ENCODE peak calls at places on chromosomes 7 and 10, in six cellular contexts. G, J, N, C, B and A are unnamed samples.

GRCh38 chr7:105811189-105811847 is 65.1 kb downstream of the ATXN7L1 start:
- DNase-seq in G (no peak), N (no peak), J (no peak), C (no peak), B (no peak), A (no peak)

GRCh38 chr7:146826338-146826737 is 709.7 kb downstream of the CNTNAP2 start:
- DNase-seq in B (no peak), G (no peak), N (no peak), J (no peak), C (no peak), A (no peak)

GRCh38 chr7:2288503-2288902 is 25.7 kb downstream of the SNX8 start:
- DNase-seq in N (no peak), J (no peak), C (no peak), B (peak), G (no peak), A (peak)

GRCh38 chr10:74433993-74434392 is 283.0 kb downstream of the ADK start:
- DNase-seq in C (no peak), G (no peak), N (peak), J (no peak), B (no peak), A (no peak)

GRCh38 chr10:45514283-45515270 is 140.6 kb downstream of the ALOX5 start:
- DNase-seq in G (no peak), C (no peak), N (peak), J (no peak), B (peak), A (no peak)

GRCh38 chr10:88062385-88062784 is 199.0 kb downstream of the PTEN start:
- DNase-seq in B (no peak), C (no peak), N (no peak), G (no peak), J (no peak), A (no peak)

GRCh38 chr10:42979730-42980467 is 97.0 kb upstream of the RET start:
- DNase-seq in B (peak), N (no peak), G (no peak), C (no peak), J (no peak), A (no peak)

GRCh38 chr7:21383833-21384220 is 44.1 kb upstream of the SP4 start:
- DNase-seq in C (no peak), N (no peak), J (no peak), B (no peak), G (no peak), A (no peak)

GRCh38 chr10:1172256-1172975 is 116.2 kb downstream of the WDR37 start:
- DNase-seq in N (no peak), C (no peak), B (peak), G (no peak), J (no peak), A (peak)

GRCh38 chr7:103888603-103889153 is 100.8 kb downstream of the RELN start:
- DNase-seq in C (no peak), N (no peak), G (no peak), J (no peak), B (no peak), A (no peak)

GRCh38 chr7:50696810-50697582 is 85.7 kb downstream of the GRB10 start:
- DNase-seq in J (peak), G (no peak), N (peak), B (no peak), C (no peak), A (no peak)

GRCh38 chr7:158125091-158125490 is 462.5 kb downstream of the PTPRN2 start:
- DNase-seq in C (no peak), B (no peak), G (no peak), N (no peak), J (no peak), A (no peak)

GRCh38 chr7:150381096-150381495 is 2.0 kb downstream of the ZNF775 start:
- DNase-seq in J (no peak), C (no peak), G (no peak), N (no peak), B (no peak), A (no peak)

GRCh38 chr7:155578016-155578415 is 31.7 kb upstream of the CNPY1 start:
- DNase-seq in J (no peak), B (no peak), C (no peak), N (no peak), G (no peak), A (no peak)

GRCh38 chr10:61140765-61141392 is 196.9 kb upstream of the RHOBTB1 start:
- DNase-seq in C (no peak), G (no peak), J (peak), N (peak), B (no peak), A (no peak)

GRCh38 chr10:47299989-47300931 is at the start of gene GDF10:
- DNase-seq in B (no peak), J (no peak), C (no peak), G (no peak), N (no peak), A (no peak)

GRCh38 chr7:152615052-152615741 is 60.7 kb downstream of the XRCC2 start:
- DNase-seq in G (no peak), C (no peak), J (no peak), B (no peak), N (no peak), A (no peak)

GRCh38 chr7:158439035-158439434 is 148.6 kb downstream of the PTPRN2 start:
- DNase-seq in J (no peak), B (no peak), N (no peak), C (no peak), G (no peak), A (no peak)

GRCh38 chr10:130647341-130647740 is 511.1 kb downstream of the GLRX3 start:
- DNase-seq in J (no peak), C (no peak), B (no peak), N (no peak), G (no peak), A (no peak)

GRCh38 chr10:99981581-99982199 is 28.1 kb downstream of the DNMBP start:
- DNase-seq in B (no peak), G (no peak), C (no peak), J (no peak), N (no peak), A (no peak)

GRCh38 chr10:29386347-29386999 is 97.6 kb downstream of the LYZL1 start:
- DNase-seq in N (peak), J (no peak), B (no peak), C (no peak), G (peak), A (no peak)

GRCh38 chr10:110501142-110501937 is 3.6 kb downstream of the DUSP5 start:
- DNase-seq in B (peak), N (peak), J (peak), G (no peak), C (peak), A (peak)

GRCh38 chr10:15419279-15419874 is 48.3 kb upstream of the FAM171A1 start:
- DNase-seq in N (peak), G (peak), J (peak), B (no peak), C (no peak), A (no peak)

GRCh38 chr10:103244663-103245271 is 920 bp upstream of the RPEL1 start:
- DNase-seq in C (peak), G (peak), B (no peak), J (peak), N (peak), A (peak)

GRCh38 chr7:135274495-135275268 is 41.0 kb downstream of the STRA8 start:
- DNase-seq in B (no peak), J (peak), C (no peak), G (peak), N (peak), A (no peak)

GRCh38 chr7:108479751-108480150 is 23.5 kb upstream of the NRCAM start:
- DNase-seq in C (no peak), N (no peak), B (no peak), G (no peak), J (no peak), A (no peak)
- H3K4me3 ChIP-seq in C (no peak), N (no peak), B (no peak), G (no peak), J (no peak), A (no peak)

DNA sequence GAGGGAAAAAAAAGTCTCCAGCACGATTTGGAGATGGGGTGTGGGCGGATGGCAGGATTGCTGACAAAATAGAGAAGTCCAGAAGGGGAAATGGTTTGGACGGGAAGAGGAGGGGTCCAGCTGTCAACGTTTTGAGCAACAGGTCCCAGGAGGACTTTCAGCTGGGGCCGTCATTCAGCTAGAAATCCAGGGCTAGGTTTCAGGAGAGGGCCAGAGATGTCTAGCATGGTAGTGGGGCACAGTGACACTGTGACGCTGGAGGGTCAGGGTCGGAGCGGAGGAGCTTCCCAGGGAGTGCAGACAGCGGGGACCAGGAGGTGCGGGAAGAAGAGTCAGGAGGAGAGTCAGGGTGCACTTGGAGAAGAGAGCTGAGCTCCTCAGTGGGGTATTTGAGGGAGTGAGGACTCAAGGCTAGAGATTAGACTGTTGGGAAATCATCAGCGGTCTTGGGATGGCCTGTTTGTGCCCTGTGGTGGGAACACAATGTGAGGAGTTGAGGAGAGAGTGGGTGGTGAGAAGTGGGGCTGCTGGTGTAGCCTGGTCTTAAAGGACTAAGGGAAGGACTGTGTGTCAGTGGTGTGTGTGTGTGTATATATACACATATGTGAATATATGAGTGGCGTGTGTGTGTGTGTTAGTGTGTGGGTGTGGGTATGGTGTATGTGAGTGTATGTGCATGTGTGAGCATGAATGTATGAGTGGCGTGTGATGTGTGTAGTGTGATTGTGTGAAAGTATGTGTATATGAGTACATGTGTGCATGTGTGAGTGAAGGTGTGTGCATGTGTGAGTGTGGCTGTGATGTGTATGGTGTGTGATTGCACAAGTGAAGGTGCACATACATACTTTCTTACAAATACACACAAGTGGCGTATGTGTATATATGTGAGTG is 3.8 kb downstream of the ZYX start:
- DNase-seq in J (no peak), B (peak), N (no peak), G (no peak), C (no peak), A (no peak)
- H3K4me3 ChIP-seq in J (no peak), B (no peak), N (peak), G (no peak), C (peak), A (peak)

GRCh38 chr10:26697922-26698608 is 564 bp downstream of the PDSS1 start:
- DNase-seq in C (no peak), J (no peak), G (no peak), N (peak), B (no peak), A (no peak)
- H3K4me3 ChIP-seq in C (peak), J (peak), G (peak), N (peak), B (peak), A (peak)

GRCh38 chr7:92246363-92247101 is 758 bp downstream of the ANKIB1 start:
- DNase-seq in N (peak), G (peak), B (peak), J (no peak), C (no peak), A (no peak)
- H3K4me3 ChIP-seq in N (peak), G (peak), B (peak), J (peak), C (peak), A (peak)

GRCh38 chr7:22565315-22565811 is 65.4 kb upstream of the STEAP1B start:
- DNase-seq in J (no peak), N (peak), G (no peak), C (no peak), B (peak), A (peak)
- H3K4me3 ChIP-seq in J (no peak), N (no peak), G (no peak), C (no peak), B (no peak), A (no peak)

GRCh38 chr10:70404906-70405824 is 1.2 kb downstream of the EIF4EBP2 start:
- DNase-seq in N (peak), C (peak), B (peak), G (peak), J (no peak), A (peak)
- H3K4me3 ChIP-seq in N (peak), C (peak), B (peak), G (peak), J (peak), A (peak)

GRCh38 chr10:62243647-62243997 is 25.0 kb downstream of the RTKN2 start:
- DNase-seq in N (no peak), B (no peak), G (no peak), C (no peak), J (no peak), A (no peak)

GRCh38 chr10:62244088-62244487 is 24.6 kb downstream of the RTKN2 start:
- DNase-seq in B (no peak), J (no peak), G (no peak), C (no peak), N (no peak), A (no peak)

GRCh38 chr10:62248465-62248864 is 20.2 kb downstream of the RTKN2 start:
- DNase-seq in B (no peak), N (peak), C (no peak), G (no peak), J (no peak), A (no peak)

GRCh38 chr10:62249974-62250373 is 18.7 kb downstream of the RTKN2 start:
- DNase-seq in G (no peak), J (no peak), C (no peak), B (no peak), N (no peak), A (no peak)

GRCh38 chr10:62244785-62245595 is 23.7 kb downstream of the RTKN2 start:
- DNase-seq in G (peak), J (peak), B (no peak), N (peak), C (no peak), A (no peak)
- H3K4me3 ChIP-seq in G (no peak), J (no peak), B (no peak), N (peak), C (no peak), A (no peak)

DNA sequence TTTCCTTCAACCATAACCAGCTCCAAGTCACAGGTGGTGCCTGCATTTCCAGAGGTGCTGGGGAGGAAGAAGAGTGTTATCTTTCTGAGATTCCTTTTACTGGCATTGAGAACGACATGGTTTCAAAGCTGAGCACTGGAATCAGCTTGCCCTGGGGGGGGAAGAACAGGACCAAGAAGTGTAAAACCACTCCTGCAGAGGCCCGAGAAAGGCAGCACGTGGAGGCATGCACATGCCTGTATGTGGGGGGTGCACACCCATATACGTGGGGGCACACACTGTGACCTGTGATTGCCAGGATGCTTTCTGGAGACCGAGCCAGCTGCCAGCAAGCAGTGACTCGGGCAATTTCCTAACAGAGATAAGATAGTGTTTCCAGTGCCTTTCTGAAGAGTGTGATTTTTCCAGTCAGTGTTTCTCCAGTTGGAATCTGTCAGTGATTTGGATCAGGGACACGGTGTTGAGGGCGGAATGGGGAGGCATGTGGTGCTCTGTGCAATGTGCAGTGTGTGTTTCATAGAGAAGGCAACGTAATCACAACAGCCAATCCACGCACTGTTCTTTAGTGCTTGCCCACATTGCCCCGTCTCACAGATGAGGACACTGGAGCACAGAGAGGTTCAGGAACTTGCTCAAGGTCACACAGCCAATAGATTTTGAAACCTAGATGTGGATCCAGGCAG is 4.2 kb downstream of the LRRC27 start:
- DNase-seq in G (no peak), B (no peak), N (peak), C (no peak), J (no peak), A (no peak)
- H3K4me3 ChIP-seq in G (peak), B (no peak), N (no peak), C (peak), J (no peak), A (no peak)